ENCODE peak calls at places on chromosomes 2 and 18, in four cellular contexts. D is HCT116, E is GM12878, F is H1. Z is an unnamed sample.

GRCh38 chr2:156765450-156765849 is 329.3 kb downstream of the GPD2 start:
- DNase-seq in E (no peak), D (no peak), F (no peak), Z (no peak)

GRCh38 chr2:56230171-56230570 is 46.4 kb downstream of the CCDC85A start:
- DNase-seq in D (peak; percentile 24), F (no peak), E (no peak), Z (no peak)

GRCh38 chr2:173590278-173590811 is 235.7 kb downstream of the CDCA7 start:
- DNase-seq in E (no peak), D (peak; percentile 96), F (peak; percentile 58), Z (peak; percentile 39)

GRCh38 chr2:20449501-20450200 is 2.8 kb downstream of the RHOB start:
- DNase-seq in F (no peak), E (no peak), D (no peak), Z (no peak)

GRCh38 chr2:109376796-109377495 is 236.8 kb downstream of the SEPTIN10 start:
- DNase-seq in F (no peak), E (no peak), D (no peak), Z (no peak)

GRCh38 chr2:213991454-213992108 is 419.3 kb upstream of the VWC2L start:
- DNase-seq in D (no peak), E (no peak), F (no peak), Z (no peak)

GRCh38 chr2:163171786-163172549 is 333.4 kb upstream of the KCNH7 start:
- DNase-seq in D (no peak), E (no peak), F (no peak), Z (peak; percentile 18)

GRCh38 chr2:121171625-121172119 is 113.3 kb downstream of the TFCP2L1 start:
- DNase-seq in D (no peak), E (no peak), F (no peak), Z (no peak)

GRCh38 chr2:72081450-72081849 is 66.2 kb downstream of the CYP26B1 start:
- DNase-seq in F (no peak), E (no peak), D (no peak), Z (no peak)

GRCh38 chr2:218079943-218080913 is 11.2 kb downstream of the RUFY4 start:
- DNase-seq in E (no peak), F (no peak), D (no peak), Z (no peak)

GRCh38 chr2:133166024-133166423 is 402.2 kb downstream of the NCKAP5 start:
- DNase-seq in D (no peak), F (no peak), E (no peak), Z (no peak)

GRCh38 chr2:26562811-26563645 is 78.1 kb downstream of the CIB4 start:
- DNase-seq in F (no peak), D (peak; percentile 29), E (no peak), Z (no peak)

GRCh38 chr2:231452799-231453508 is 11.3 kb downstream of the NCL start:
- DNase-seq in D (no peak), F (no peak), E (no peak), Z (no peak)

GRCh38 chr2:71120195-71120594 is 9.8 kb downstream of the MCEE start:
- DNase-seq in F (no peak), E (no peak), D (no peak), Z (no peak)

GRCh38 chr2:173986805-173987204 is 21.6 kb upstream of the SP3 start:
- DNase-seq in D (no peak), E (no peak), F (no peak), Z (no peak)

GRCh38 chr2:60033325-60033724 is 520.1 kb downstream of the BCL11A start:
- DNase-seq in D (no peak), F (no peak), E (no peak), Z (no peak)

GRCh38 chr2:158457092-158457825 is 507 bp downstream of the PKP4 start:
- DNase-seq in D (no peak), F (no peak), E (no peak), Z (peak; percentile 35)

GRCh38 chr2:113164930-113165585 is 8.7 kb upstream of the PSD4 start:
- DNase-seq in E (no peak), F (no peak), D (no peak), Z (no peak)

GRCh38 chr2:157269922-157270321 is 12.4 kb downstream of the GALNT5 start:
- DNase-seq in E (no peak), F (no peak), D (no peak), Z (no peak)

GRCh38 chr2:85708641-85709040 is 14.5 kb downstream of the GNLY start:
- DNase-seq in E (no peak), F (no peak), D (no peak), Z (no peak)

GRCh38 chr2:134301099-134301970 is 47.5 kb downstream of the MGAT5 start:
- DNase-seq in F (no peak), E (no peak), D (no peak), Z (no peak)

GRCh38 chr18:7169601-7170000 is 52.0 kb upstream of the LAMA1 start:
- DNase-seq in D (no peak), F (no peak), E (no peak), Z (no peak)

GRCh38 chr2:68774569-68775271 is 40.1 kb downstream of the ARHGAP25 start:
- DNase-seq in E (peak; percentile 54), F (no peak), D (no peak), Z (no peak)

GRCh38 chr2:68776124-68776523 is 41.5 kb downstream of the ARHGAP25 start:
- DNase-seq in D (no peak), E (no peak), F (no peak), Z (no peak)

GRCh38 chr2:68771211-68771721 is 36.7 kb downstream of the ARHGAP25 start:
- DNase-seq in D (no peak), E (no peak), F (no peak), Z (no peak)

GRCh38 chr2:68772109-68772508 is 37.5 kb downstream of the ARHGAP25 start:
- DNase-seq in E (no peak), F (no peak), D (no peak), Z (no peak)

GRCh38 chr2:68775272-68775847 is 40.7 kb downstream of the ARHGAP25 start:
- DNase-seq in D (no peak), F (no peak), E (no peak), Z (no peak)
- TF ChIP-seq ZNF274 in D (no peak), F (no peak), E (no peak), Z (no peak)

DNA sequence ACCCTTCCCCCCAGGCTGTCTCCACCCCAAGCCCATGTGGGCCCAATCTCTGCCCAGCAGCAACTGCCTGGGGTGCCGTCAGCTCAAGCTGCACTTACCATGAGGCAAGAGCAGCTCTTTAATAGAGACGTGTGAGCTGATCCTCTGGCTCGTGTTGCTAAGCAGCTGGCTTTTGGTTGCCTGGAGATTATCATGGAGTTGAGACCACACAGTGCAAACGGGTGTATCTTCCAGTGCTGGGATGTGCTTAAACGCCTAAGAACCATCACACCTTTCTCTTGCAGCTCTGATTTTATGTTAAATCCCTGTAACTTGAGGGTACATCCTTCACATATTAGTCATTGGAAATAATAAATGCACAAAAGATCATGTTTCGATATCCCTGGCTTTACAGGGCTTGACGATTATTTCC is 271.1 kb downstream of the PRKCE start:
- DNase-seq in D (no peak), E (no peak), F (no peak), Z (no peak)
- H3K9ac ChIP-seq in D (no peak overlapping the region), E (no peak overlapping the region), F (no peak overlapping the region), Z (no peak overlapping the region)

GRCh38 chr2:46412010-46412409 is 67.4 kb upstream of the TMEM247 start:
- DNase-seq in D (no peak), E (no peak), F (no peak), Z (no peak)

GRCh38 chr2:46409756-46410155 is 69.6 kb upstream of the TMEM247 start:
- DNase-seq in D (no peak), E (no peak), F (no peak), Z (no peak)

GRCh38 chr2:46413111-46413510 is 66.3 kb upstream of the TMEM247 start:
- DNase-seq in E (no peak), D (no peak), F (no peak), Z (no peak)

GRCh38 chr2:46411245-46411641 is 68.1 kb upstream of the TMEM247 start:
- DNase-seq in D (no peak), E (no peak), F (no peak), Z (no peak)

GRCh38 chr2:46410273-46411244 is 68.8 kb upstream of the TMEM247 start:
- DNase-seq in F (no peak), E (no peak), D (no peak), Z (no peak)
- TF ChIP-seq ZNF274 in F (no peak), E (no peak), D (no peak), Z (no peak)

GRCh38 chr2:161415467-161416293 is 417 bp upstream of the TBR1 start:
- DNase-seq in F (no peak), E (no peak), D (no peak), Z (no peak)

GRCh38 chr2:161414015-161414384 is 2.1 kb upstream of the TBR1 start:
- DNase-seq in D (no peak), F (no peak), E (no peak), Z (no peak)

GRCh38 chr2:161415041-161415440 is 1.1 kb upstream of the TBR1 start:
- DNase-seq in F (no peak), D (no peak), E (no peak), Z (no peak)

GRCh38 chr2:161416294-161416632 is at the start of gene TBR1:
- DNase-seq in F (no peak), D (no peak), E (no peak), Z (no peak)

DNA sequence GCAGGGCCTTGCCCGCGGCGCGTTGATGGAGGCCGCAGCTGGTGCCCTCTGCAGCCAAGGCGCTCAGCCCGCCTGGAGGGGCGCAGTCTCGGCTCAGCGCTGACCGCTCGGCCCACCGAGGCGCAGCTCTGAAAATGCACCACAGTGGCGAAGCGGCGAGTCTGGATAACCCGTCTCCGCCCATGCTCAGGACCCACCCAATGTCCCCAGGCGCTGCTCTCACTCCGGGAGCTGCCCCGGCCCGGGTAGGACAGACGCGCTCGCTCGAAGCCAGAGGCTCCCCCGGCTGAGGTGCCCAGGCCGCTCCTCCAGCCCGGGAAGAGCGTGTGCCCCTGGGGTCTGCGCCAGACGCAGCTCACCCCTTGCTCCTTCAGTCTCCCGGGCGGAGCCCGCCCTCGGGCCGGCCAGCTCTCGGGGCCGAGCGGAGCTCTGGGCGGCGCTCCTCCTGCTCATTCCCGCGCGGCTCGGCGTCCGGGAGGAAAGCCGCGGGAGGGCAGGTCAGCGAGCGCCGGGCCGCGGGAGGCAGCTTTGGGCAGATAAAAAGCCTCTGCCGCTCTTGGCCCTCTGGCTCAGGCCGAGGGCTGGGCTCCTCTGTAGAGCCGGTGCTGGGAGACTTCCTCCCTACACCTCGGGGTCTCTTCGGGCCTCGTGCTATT is 1.6 kb upstream of the TBR1 start:
- DNase-seq in D (no peak), E (no peak), F (no peak), Z (peak; percentile 57)
- H3K9ac ChIP-seq in D (no peak overlapping the region), E (no peak overlapping the region), F (peak overlapping the region; percentile 1), Z (peak overlapping the region; percentile 76)

DNA sequence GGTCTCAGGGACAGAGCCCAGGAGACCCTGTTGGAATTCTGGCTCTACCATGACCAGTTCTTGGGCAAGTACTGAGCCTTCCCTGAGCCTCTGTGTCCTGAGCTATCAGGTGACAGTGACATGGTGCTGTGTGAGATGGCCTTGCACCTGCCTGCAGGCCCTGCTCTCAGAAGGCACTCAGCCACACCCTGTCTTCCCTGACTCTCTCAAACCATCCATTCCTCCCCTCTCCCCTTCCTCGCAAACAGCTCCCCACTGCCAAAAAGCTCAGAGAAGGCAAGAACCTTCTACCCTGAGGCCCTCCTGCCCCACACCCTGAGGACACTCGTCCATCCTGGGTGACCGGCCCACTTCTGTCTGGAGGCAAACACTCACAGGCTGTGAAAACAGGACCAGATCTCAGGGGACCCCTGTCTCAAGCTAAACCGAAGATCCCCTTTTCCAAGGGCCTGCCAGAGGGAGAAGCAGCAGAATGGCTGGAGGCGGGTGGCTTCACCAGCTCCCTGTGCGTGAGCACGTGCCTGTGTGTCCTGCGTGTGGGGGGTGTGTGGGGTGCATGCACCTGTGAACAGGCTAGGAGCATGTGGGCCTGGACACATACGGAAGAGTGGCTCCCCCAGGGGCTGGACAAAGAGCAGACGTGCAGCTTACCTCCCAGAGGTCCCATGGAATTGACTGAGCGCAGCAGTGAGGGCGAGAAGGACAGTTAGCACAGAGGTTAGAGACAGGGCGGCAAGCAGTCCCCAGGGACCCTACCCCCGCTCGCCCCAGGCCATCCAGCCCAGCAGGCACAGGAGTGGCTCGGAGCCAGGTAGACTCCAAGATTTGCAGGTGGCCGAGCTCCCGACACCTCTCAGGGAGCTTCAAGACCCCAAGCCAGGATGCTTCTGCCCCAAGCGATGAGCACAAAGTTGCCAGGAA is 53.9 kb downstream of the BIN1 start:
- DNase-seq in F (no peak), D (no peak), E (no peak), Z (no peak)
- TF ChIP-seq ZNF274 in F (no peak), D (no peak), E (no peak), Z (no peak)

Z was measured in NT2/D1.